ENCODE peak calls at places on chromosomes 6 and 20, in five cellular contexts. J, V, U, R and P are unnamed samples.
A peak's percentile ranks its signal among the peaks of the same experiment; 100 is the strongest.

GRCh38 chr20:38863024-38863851 is 57.7 kb downstream of the PPP1R16B start:
- DNase-seq in J (no peak), V (no peak), U (no peak), R (peak; percentile 26), P (no peak)

GRCh38 chr20:58433759-58434158 is 44.7 kb downstream of the VAPB start:
- DNase-seq in J (no peak), V (no peak), U (no peak), R (peak; percentile 54), P (no peak)

GRCh38 chr20:53763707-53764415 is 170.2 kb upstream of the ZNF217 start:
- DNase-seq in J (no peak), V (peak; percentile 54), U (no peak), R (no peak), P (no peak)

GRCh38 chr6:156061465-156061864 is 605.8 kb upstream of the NOX3 start:
- DNase-seq in J (no peak), V (no peak), U (no peak), R (no peak), P (no peak)

GRCh38 chr6:35503534-35503933 is 6.7 kb upstream of the TEAD3 start:
- DNase-seq in J (no peak), V (no peak), U (no peak), R (no peak), P (no peak)

GRCh38 chr6:82298012-82298411 is 50.5 kb upstream of the IBTK start:
- DNase-seq in J (peak; percentile 39), V (no peak), U (no peak), R (no peak), P (no peak)

GRCh38 chr6:1572892-1573291 is 36.8 kb upstream of the FOXC1 start:
- DNase-seq in J (no peak), V (peak; percentile 2), U (no peak), R (no peak), P (no peak)

GRCh38 chr6:110520188-110520956 is 44.0 kb upstream of the SLC22A16 start:
- DNase-seq in J (no peak), V (no peak), U (no peak), R (no peak), P (no peak)

GRCh38 chr6:167856474-167856873 is 29.8 kb downstream of the AFDN start:
- DNase-seq in J (no peak), V (no peak), U (no peak), R (no peak), P (no peak)

GRCh38 chr6:167858842-167859520 is 32.3 kb downstream of the AFDN start:
- DNase-seq in J (no peak), V (no peak), U (no peak), R (no peak), P (no peak)

GRCh38 chr6:167858086-167858591 is 31.4 kb downstream of the AFDN start:
- DNase-seq in J (no peak), V (no peak), U (peak; percentile 8), R (no peak), P (peak; percentile 13)

GRCh38 chr6:167855825-167856425 is 29.2 kb downstream of the AFDN start:
- DNase-seq in J (peak; percentile 19), V (no peak), U (no peak), R (peak; percentile 54), P (no peak)

DNA sequence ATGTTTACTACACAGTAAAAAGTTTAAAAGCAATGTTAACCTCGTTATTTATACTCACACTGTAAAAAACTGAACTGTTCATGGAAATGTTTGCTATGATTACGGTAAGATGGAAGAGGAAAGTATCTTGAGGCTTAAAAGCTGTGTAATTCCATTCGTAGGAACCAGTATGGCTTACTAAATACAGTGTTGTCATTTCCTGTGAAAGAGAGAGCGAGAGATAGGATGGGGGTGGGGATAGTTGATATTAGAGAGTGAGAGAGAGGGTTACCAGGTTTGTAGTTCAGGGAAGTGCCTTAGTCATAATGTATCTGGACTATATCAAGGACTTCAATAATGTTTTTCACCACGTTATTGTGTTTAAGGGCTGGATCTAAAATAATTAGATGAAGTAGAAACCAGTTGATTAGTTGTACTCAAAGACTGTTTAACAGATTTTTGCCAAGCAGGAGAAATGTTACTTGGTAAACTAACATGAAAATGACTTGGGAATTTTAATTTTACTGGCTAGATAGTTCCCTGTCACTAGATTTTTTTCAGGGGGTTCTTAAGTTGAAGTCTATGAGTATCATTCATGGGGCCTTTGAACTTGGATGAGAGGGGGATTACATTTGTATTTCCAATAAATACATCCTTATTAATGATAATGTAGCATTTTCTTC is 30.4 kb downstream of the AFDN start:
- DNase-seq in J (no peak), V (no peak), U (no peak), R (peak; percentile 50), P (no peak)
- TF ChIP-seq JUND in J (no peak), V (no peak), U (peak; percentile 31), R (peak; percentile 79), P (no peak)

GRCh38 chr20:22623211-22623610 is 38.8 kb upstream of the FOXA2 start:
- DNase-seq in J (peak; percentile 27), V (no peak), U (no peak), R (no peak), P (peak; percentile 7)
- TF ChIP-seq JUND in J (no peak), V (no peak), U (no peak), R (no peak), P (no peak)

GRCh38 chr6:19713411-19713810 is 123.8 kb upstream of the ID4 start:
- DNase-seq in J (no peak), V (no peak), U (no peak), R (no peak), P (no peak)
- TF ChIP-seq JUND in J (no peak), V (no peak), U (no peak), R (no peak), P (no peak)

GRCh38 chr6:30651143-30651542 is 4.2 kb downstream of the C6orf136 start:
- DNase-seq in J (no peak), V (no peak), U (no peak), R (no peak), P (no peak)

GRCh38 chr6:30657454-30657853 is 10.5 kb downstream of the C6orf136 start:
- DNase-seq in J (no peak), V (no peak), U (no peak), R (no peak), P (no peak)

GRCh38 chr6:30656513-30656912 is 9.6 kb downstream of the C6orf136 start:
- DNase-seq in J (no peak), V (no peak), U (no peak), R (no peak), P (no peak)

GRCh38 chr6:30654798-30655742 is 8.1 kb downstream of the C6orf136 start:
- DNase-seq in J (no peak), V (no peak), U (no peak), R (no peak), P (no peak)

GRCh38 chr6:30655743-30656094 is 8.8 kb downstream of the C6orf136 start:
- DNase-seq in J (no peak), V (no peak), U (no peak), R (no peak), P (no peak)
- TF ChIP-seq JUND in J (no peak), V (no peak), U (no peak), R (no peak), P (no peak)

GRCh38 chr6:64890609-64891008 is 816.4 kb downstream of the EYS start:
- DNase-seq in J (no peak), V (no peak), U (no peak), R (no peak), P (no peak)
- TF ChIP-seq JUND in J (no peak), V (no peak), U (no peak), R (no peak), P (no peak)

GRCh38 chr6:44487002-44487401 is 99.5 kb downstream of the CDC5L start:
- DNase-seq in J (no peak), V (no peak), U (no peak), R (no peak), P (no peak)
- TF ChIP-seq JUND in J (no peak), V (no peak), U (no peak), R (no peak), P (no peak)

DNA sequence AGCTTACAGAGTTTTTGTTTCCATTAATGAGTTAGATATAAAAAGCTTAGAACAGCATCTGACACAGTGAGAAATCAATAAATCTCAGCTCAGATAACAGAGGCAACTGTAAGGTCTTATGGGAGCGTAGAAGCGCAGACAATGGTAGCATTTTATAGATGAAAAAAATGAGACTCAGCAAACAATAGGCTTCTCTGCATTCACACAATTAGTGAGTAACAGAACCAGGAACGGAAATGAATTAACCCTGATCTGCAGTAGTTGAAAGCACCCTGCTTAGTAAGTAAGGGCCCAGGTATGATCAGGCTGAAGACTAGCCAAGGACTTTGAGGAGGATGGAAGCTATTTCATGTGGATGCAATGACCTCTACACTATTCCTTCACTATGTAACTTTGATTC is 147.2 kb upstream of the EYA4 start:
- DNase-seq in J (peak; percentile 67), V (no peak), U (no peak), R (no peak), P (no peak)
- TF ChIP-seq JUND in J (peak; percentile 56), V (no peak), U (no peak), R (no peak), P (no peak)

DNA sequence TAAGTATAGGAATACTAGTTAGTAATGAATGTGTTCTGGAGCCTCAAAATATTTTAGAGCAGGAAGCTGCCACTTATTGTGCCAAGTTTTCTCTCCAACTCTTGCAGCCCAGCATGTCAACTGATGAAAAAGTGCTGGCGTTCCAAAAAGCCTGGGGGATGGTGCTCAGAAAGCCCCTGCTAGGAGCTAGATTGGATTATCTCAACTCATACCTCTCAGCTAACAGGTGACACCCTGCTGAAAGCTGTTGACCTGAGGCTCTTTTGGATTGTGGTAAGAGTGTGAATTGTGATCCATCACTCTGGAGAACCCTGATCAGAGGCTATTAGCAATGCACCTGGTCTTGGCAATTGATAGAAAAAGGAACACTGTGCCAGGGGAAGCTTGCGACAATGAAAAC is 580.4 kb downstream of the EYS start:
- DNase-seq in J (no peak), V (no peak), U (no peak), R (no peak), P (no peak)
- TF ChIP-seq JUND in J (no peak), V (no peak), U (no peak), R (no peak), P (no peak)

GRCh38 chr6:145633981-145634627 is 101.2 kb downstream of the EPM2A start:
- DNase-seq in J (peak; percentile 75), V (peak; percentile 97), U (peak; percentile 75), R (peak; percentile 84), P (peak; percentile 31)
- TF ChIP-seq JUND in J (no peak), V (no peak), U (no peak), R (no peak), P (no peak)

GRCh38 chr20:41969656-41970055 is 351.5 kb upstream of the CHD6 start:
- DNase-seq in J (no peak), V (no peak), U (peak; percentile 17), R (no peak), P (no peak)
- TF ChIP-seq JUND in J (no peak), V (no peak), U (no peak), R (no peak), P (no peak)